ENCODE peak calls at places on chromosomes 3 and 15, in ten cellular contexts. D is endothelial cell, H is mucosa of descending colon, O is astrocyte of the spinal cord, L is HCT116, A is transverse colon, C is B cell, X is lung, U is lower lobe of right lung, P is psoas muscle. E is an unnamed sample.

GRCh38 chr3:48432411-48433371 is 2.8 kb upstream of the PLXNB1 start:
- DNase-seq in D (peak; percentile 30), O (no peak), H (peak; percentile 50), X (no peak), P (no peak), C (no peak), L (peak; percentile 24), A (peak; percentile 25), U (no peak), E (no peak)

GRCh38 chr3:37935756-37936666 is 54.6 kb upstream of the VILL start:
- DNase-seq in P (no peak), C (no peak), A (peak; percentile 36), X (peak; percentile 52), L (peak; percentile 46), O (peak; percentile 96), H (no peak), U (no peak), D (no peak), E (no peak)

GRCh38 chr3:194315965-194316361 is 35.2 kb downstream of the CPN2 start:
- DNase-seq in P (no peak), X (no peak), O (no peak), H (no peak), D (no peak), U (no peak), C (no peak), A (no peak), L (no peak), E (no peak)

GRCh38 chr15:59632714-59633113 is 21.1 kb downstream of the GCNT3 start:
- DNase-seq in O (no peak), X (no peak), U (no peak), P (no peak), H (no peak), L (no peak), C (no peak), D (peak; percentile 41), A (no peak), E (no peak)

GRCh38 chr3:107861904-107862303 is 228.9 kb downstream of the CD47 start:
- DNase-seq in C (peak; percentile 69), U (no peak), D (no peak), O (no peak), X (no peak), H (no peak), A (no peak), L (no peak), P (no peak), E (peak; percentile 52)

GRCh38 chr3:184811034-184811433 is 932 bp upstream of the VPS8 start:
- DNase-seq in P (no peak), O (no peak), D (no peak), X (no peak), H (no peak), A (no peak), C (no peak), L (no peak), U (no peak), E (no peak)

GRCh38 chr3:133487920-133488540 is 85.5 kb upstream of the CDV3 start:
- DNase-seq in P (no peak), C (peak; percentile 68), O (no peak), H (peak; percentile 76), U (no peak), X (no peak), L (no peak), D (no peak), A (no peak), E (no peak)

GRCh38 chr15:100733088-100733487 is 130.7 kb downstream of the ASB7 start:
- DNase-seq in X (no peak), H (no peak), C (no peak), U (no peak), P (no peak), A (no peak), O (peak; percentile 38), L (no peak), D (no peak), E (no peak)

GRCh38 chr3:123105201-123106189 is 38.7 kb downstream of the PDIA5 start:
- DNase-seq in C (peak; percentile 83), H (no peak), O (no peak), U (no peak), X (no peak), P (no peak), A (no peak), L (no peak), D (no peak), E (peak; percentile 36)

GRCh38 chr3:186320862-186321568 is 41.0 kb downstream of the DGKG start:
- DNase-seq in D (no peak), O (no peak), H (no peak), P (no peak), U (no peak), X (no peak), C (no peak), A (no peak), L (no peak), E (no peak)

GRCh38 chr3:105679951-105680350 is 188.9 kb downstream of the CBLB start:
- DNase-seq in H (no peak), P (no peak), O (no peak), X (no peak), U (no peak), C (no peak), A (no peak), L (no peak), D (no peak), E (no peak)

GRCh38 chr3:78506038-78506437 is 1261.8 kb downstream of the ROBO1 start:
- DNase-seq in X (no peak), P (no peak), O (no peak), A (no peak), C (no peak), U (no peak), H (no peak), L (no peak), D (no peak), E (no peak)

GRCh38 chr3:61358364-61358763 is 107.1 kb upstream of the FHIT start:
- DNase-seq in H (peak; percentile 74), U (peak; percentile 70), C (peak; percentile 3), P (peak; percentile 77), A (peak; percentile 74), D (no peak), X (peak; percentile 52), O (no peak), L (no peak), E (peak; percentile 78)

GRCh38 chr3:148953094-148953493 is 38.2 kb upstream of the GYG1 start:
- DNase-seq in D (no peak), X (no peak), U (no peak), L (no peak), P (no peak), A (no peak), O (no peak), C (no peak), H (no peak), E (no peak)
- TF ChIP-seq CTCF in D (no peak), X (no peak), U (no peak), L (no peak), P (no peak), A (no peak), O (no peak), C (no peak), H (no peak), E (no peak)

DNA sequence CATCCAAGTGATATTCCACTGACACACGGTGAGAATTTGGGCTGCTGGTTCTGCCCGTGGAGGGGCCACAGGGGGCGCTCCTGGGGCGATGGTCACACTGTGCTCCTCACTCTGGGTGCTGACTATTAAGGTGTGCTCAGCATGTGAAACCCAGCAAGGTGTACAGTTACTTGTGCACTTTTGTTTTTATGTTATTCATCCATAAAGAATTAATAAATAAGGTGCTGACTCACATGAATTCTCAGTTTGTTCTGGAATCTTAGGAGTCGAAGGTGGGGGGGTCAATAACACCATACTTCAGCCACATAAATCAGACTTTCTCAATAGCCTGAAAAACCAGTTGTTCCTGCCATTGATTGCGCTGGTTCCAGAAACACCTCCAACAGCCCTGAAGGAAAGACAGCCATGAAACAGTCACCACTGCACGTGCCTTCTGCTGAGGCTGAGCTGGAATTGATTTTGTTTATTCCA is 53.5 kb upstream of the SPATA12 start:
- DNase-seq in A (no peak), C (no peak), U (peak; percentile 28), H (no peak), O (no peak), L (peak; percentile 56), D (peak; percentile 30), X (no peak), P (no peak), E (no peak)
- TF ChIP-seq CTCF in A (no peak), C (no peak), U (peak; percentile 20), H (no peak), O (peak; percentile 43), L (peak; percentile 84), D (peak; percentile 12), X (no peak), P (peak; percentile 17), E (peak; percentile 45)

DNA sequence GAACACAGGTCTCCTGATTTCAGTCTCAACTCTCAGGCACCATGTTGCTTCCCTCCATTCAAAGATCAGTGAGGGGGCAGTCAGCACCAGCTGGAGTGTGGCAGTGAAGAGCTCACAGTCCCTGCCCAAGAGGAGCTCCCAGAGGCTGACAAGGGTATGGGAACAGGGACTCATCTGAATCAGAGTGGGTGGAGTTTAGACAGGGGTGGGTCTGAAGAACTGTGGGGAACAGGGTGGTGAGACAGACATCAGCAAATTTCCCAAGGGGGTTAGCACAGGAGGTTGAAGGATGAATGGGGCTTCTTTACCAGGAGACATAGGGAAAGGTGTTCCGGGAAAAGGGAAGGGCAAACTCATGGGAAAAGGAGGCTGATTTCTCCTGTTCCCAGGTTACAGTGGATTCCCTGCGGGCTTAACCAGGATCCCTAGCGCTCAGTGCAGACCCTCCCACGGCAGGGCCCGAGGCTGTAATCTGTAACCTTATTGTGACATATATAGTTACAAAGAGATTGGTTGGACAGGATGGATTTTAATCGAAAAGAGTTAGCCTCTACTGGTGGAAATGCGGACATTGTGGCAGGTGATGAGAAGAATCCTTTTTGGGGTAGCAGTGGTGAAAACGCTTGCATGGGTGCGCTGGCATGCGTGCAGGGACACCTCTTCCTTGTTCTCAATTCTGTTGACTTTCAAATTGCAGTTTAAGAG is 160.2 kb downstream of the SMAD6 start:
- DNase-seq in C (no peak), X (no peak), O (no peak), A (peak; percentile 4), H (no peak), L (no peak), P (no peak), U (no peak), D (no peak), E (no peak)
- TF ChIP-seq CTCF in C (no peak), X (no peak), O (no peak), A (no peak), H (no peak), L (no peak), P (no peak), U (no peak), D (no peak), E (no peak)

GRCh38 chr15:78811825-78812183 is 540 bp upstream of the ADAMTS7 start:
- DNase-seq in U (peak; percentile 52), A (no peak), D (peak; percentile 14), H (no peak), L (no peak), X (no peak), P (peak; percentile 60), O (no peak), C (no peak), E (no peak)
- TF ChIP-seq CTCF in U (no peak), A (no peak), D (peak; percentile 28), H (no peak), L (no peak), X (no peak), P (no peak), O (no peak), C (peak; percentile 39), E (no peak)

GRCh38 chr15:88835646-88836045 is 32.4 kb downstream of the ACAN start:
- DNase-seq in X (no peak), C (no peak), O (no peak), P (no peak), L (no peak), D (no peak), A (no peak), H (no peak), U (no peak), E (no peak)
- TF ChIP-seq CTCF in X (no peak), C (no peak), O (no peak), P (no peak), L (no peak), D (no peak), A (no peak), H (no peak), U (no peak), E (no peak)

E was measured in GM12864.